ENCODE peak calls at places on chromosome 1, in nine cellular contexts. I is colonic mucosa, B is spleen, P is fibroblast of mammary gland, G is neural crest cell, Q is AG04449, S is bronchial epithelial cell, C is B cell, U is neural progenitor cell. J is an unnamed sample.
A peak's percentile ranks its signal among the peaks of the same experiment; 100 is the strongest.

GRCh38 chr1:157116735-157117103 is 17.1 kb upstream of the ETV3L start:
- DNase-seq in P (no peak), G (no peak), S (no peak), B (no peak), I (no peak), Q (no peak), U (no peak), C (no peak), J (no peak)

GRCh38 chr1:30336550-30337426 is 386.6 kb downstream of the MATN1 start:
- DNase-seq in P (no peak), G (no peak), B (no peak), I (no peak), U (no peak), Q (no peak), S (no peak), C (no peak), J (no peak)

GRCh38 chr1:35810096-35810860 is 2.5 kb downstream of the AGO4 start:
- DNase-seq in S (peak; percentile 76), I (no peak), U (no peak), P (peak; percentile 51), C (no peak), G (no peak), Q (no peak), B (no peak), J (peak; percentile 39)

GRCh38 chr1:53651356-53651755 is 87.6 kb downstream of the GLIS1 start:
- DNase-seq in G (no peak), B (peak; percentile 22), P (no peak), U (no peak), S (no peak), I (no peak), C (no peak), Q (no peak), J (no peak)

GRCh38 chr1:101331794-101332193 is 95.0 kb downstream of the S1PR1 start:
- DNase-seq in Q (no peak), I (no peak), U (no peak), C (no peak), G (no peak), S (no peak), B (no peak), P (no peak), J (no peak)

GRCh38 chr1:31760901-31761470 is 3.2 kb downstream of the ADGRB2 start:
- DNase-seq in G (peak; percentile 62), I (peak; percentile 50), P (peak; percentile 51), B (peak; percentile 88), U (peak; percentile 85), C (peak; percentile 81), S (peak; percentile 39), Q (no peak), J (peak; percentile 72)

GRCh38 chr1:187001198-187001904 is 172.6 kb downstream of the PLA2G4A start:
- DNase-seq in I (no peak), C (no peak), S (peak; percentile 97), Q (peak; percentile 75), G (no peak), B (no peak), P (peak; percentile 92), U (no peak), J (peak; percentile 76)

GRCh38 chr1:92483442-92484170 is 3.1 kb downstream of the GFI1 start:
- DNase-seq in Q (no peak), B (peak; percentile 89), P (no peak), U (peak; percentile 66), S (no peak), G (peak; percentile 14), I (peak; percentile 50), C (peak; percentile 40), J (no peak)

GRCh38 chr1:210250665-210250997 is 18.0 kb downstream of the SERTAD4 start:
- DNase-seq in I (peak; percentile 59), U (peak; percentile 82), C (peak; percentile 21), G (peak; percentile 31), B (no peak), S (no peak), P (no peak), Q (no peak), J (no peak)

GRCh38 chr1:78331799-78332198 is 159.0 kb upstream of the PTGFR start:
- DNase-seq in P (no peak), Q (no peak), I (no peak), U (no peak), S (no peak), B (no peak), G (no peak), C (no peak), J (no peak)
- TF ChIP-seq CTCF in P (no peak), Q (no peak), I (no peak), U (no peak), S (no peak), B (no peak), G (no peak), C (no peak), J (no peak)

DNA sequence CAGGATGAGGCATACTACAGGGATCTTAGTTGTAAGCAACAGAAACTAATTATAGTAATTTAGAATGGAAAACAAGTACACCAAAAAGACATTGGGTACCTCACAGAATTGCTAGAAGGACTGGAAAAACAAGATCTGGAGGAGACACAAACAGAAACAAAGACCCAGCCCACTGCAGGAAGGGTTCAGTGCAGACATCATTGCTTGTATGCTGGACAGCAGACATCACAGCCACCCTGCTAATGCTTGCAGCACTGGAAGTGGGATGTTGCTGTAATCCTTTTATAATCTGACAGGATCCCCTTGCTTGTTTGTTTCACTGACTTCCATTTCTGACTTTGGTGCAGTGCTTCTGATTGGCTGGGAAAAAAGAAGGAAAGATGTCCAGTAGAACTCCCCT is 111.4 kb upstream of the ZNF678 start:
- DNase-seq in C (no peak), P (no peak), I (no peak), U (no peak), Q (no peak), S (no peak), G (no peak), B (no peak), J (no peak)
- TF ChIP-seq CTCF in C (no peak), P (no peak), I (no peak), U (no peak), Q (no peak), S (no peak), G (no peak), B (no peak), J (no peak)

GRCh38 chr1:164953815-164954214 is 394.8 kb downstream of the PBX1 start:
- DNase-seq in S (no peak), B (no peak), Q (no peak), U (no peak), C (no peak), I (no peak), P (no peak), G (no peak), J (no peak)

GRCh38 chr1:164948101-164948500 is 389.1 kb downstream of the PBX1 start:
- DNase-seq in G (no peak), U (no peak), C (no peak), P (no peak), S (no peak), B (no peak), Q (no peak), I (no peak), J (no peak)

GRCh38 chr1:164953095-164953494 is 394.1 kb downstream of the PBX1 start:
- DNase-seq in U (no peak), G (no peak), B (no peak), Q (no peak), S (no peak), P (no peak), I (no peak), C (no peak), J (no peak)

GRCh38 chr1:164950453-164951052 is 391.6 kb downstream of the PBX1 start:
- DNase-seq in I (no peak), Q (no peak), B (no peak), P (no peak), S (peak; percentile 17), U (no peak), C (no peak), G (no peak), J (no peak)

DNA sequence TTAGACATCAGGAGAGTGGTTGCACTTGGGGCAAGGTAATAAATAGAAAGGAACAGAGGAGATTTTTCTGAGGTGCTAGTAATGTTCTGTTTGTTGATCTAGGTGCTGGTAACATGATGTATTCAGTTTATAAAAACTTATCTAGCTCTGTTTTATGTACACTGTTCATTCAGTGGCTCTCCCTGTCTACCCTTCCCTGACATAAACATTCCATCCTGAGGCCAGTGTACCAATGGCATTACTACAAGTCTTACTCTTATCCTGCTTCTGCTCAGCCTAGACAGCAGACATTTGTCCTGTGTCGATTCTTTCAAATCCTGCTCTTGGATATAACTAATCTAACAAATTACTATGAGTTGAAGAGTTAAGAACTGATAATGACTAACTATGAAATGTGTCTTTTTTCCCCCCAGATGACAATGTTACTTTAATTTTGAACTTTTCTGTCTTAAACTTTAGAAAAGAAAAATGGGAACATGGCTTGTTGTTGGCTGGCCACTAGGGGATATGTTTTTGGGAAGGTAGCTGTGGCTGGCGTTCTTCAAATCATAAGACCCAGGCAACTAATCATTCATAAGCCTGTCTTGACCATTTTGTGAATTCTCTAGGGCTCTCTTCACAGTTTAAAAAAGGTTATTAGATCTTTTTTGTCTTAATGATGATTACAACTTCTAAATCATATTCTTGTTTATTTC is 390.9 kb downstream of the PBX1 start:
- DNase-seq in C (no peak), I (no peak), U (no peak), Q (no peak), P (no peak), G (no peak), S (no peak), B (no peak), J (no peak)
- TF ChIP-seq CTCF in C (no peak), I (no peak), U (no peak), Q (no peak), P (no peak), G (peak; percentile 42), S (no peak), B (no peak), J (no peak)

DNA sequence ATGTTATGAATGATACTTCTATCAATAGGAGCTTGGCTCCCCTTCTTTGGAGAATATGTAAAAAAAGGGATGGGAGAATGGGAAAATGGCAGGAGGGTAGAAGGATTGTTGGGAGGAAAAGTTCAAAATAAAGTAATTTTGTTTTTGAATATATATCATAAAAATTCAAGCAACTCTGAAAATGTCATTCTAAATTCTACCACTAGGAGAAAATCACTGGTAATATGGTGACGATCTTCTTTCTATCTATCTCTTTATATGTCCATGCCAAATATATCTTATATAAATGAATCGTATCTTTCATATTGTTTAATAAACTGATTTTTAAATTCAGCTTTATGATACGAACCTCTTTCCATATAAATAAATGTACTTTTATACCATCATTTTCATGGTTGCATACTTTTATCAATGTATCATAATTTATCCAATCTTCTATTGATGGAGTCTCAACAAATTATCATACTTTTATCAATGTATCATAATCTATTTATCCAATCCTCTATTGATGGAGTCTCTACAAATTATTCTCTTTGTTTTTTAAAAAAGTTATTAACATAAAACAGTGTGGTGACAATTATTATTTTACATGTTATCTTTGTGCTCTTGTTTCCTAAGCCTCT is 73.7 kb upstream of the MARK1 start:
- DNase-seq in I (no peak), P (no peak), B (no peak), Q (no peak), G (no peak), U (no peak), S (no peak), C (no peak), J (peak; percentile 22)
- TF ChIP-seq CTCF in I (no peak), P (peak; percentile 30), B (no peak), Q (no peak), G (peak; percentile 59), U (peak; percentile 41), S (no peak), C (peak; percentile 44), J (peak; percentile 10)